ENCODE peak calls at places on chromosomes 5 and 9, in nine cellular contexts. U, R, W, D, V, B, T, G and P are unnamed samples.

GRCh38 chr5:23740029-23740428 is 232.6 kb downstream of the PRDM9 start:
- DNase-seq in U (no peak), R (no peak), W (no peak), D (no peak), V (no peak), B (no peak), T (no peak), G (no peak), P (no peak)

GRCh38 chr9:92613268-92614122 is 56.4 kb downstream of the IPPK start:
- DNase-seq in U (no peak), R (no peak), W (no peak), D (no peak), V (no peak), B (no peak), T (no peak), G (no peak), P (no peak)

GRCh38 chr9:13478235-13478634 is 198.7 kb upstream of the MPDZ start:
- DNase-seq in U (peak; percentile 4), R (no peak), W (peak; percentile 47), D (no peak), V (no peak), B (no peak), T (no peak), G (no peak), P (no peak)

GRCh38 chr9:109060235-109060634 is 46.9 kb upstream of the CTNNAL1 start:
- DNase-seq in U (no peak), R (no peak), W (no peak), D (no peak), V (no peak), B (no peak), T (no peak), G (no peak), P (no peak)

GRCh38 chr9:77961541-77961940 is 70.1 kb downstream of the GNAQ start:
- DNase-seq in U (peak; percentile 38), R (no peak), W (no peak), D (no peak), V (no peak), B (no peak), T (no peak), G (no peak), P (no peak)

GRCh38 chr5:82405618-82406199 is 127.6 kb upstream of the RPS23 start:
- DNase-seq in U (peak; percentile 97), R (no peak), W (peak; percentile 98), D (no peak), V (no peak), B (no peak), T (no peak), G (no peak), P (no peak)

GRCh38 chr9:73426226-73426625 is 274.6 kb downstream of the ANXA1 start:
- DNase-seq in U (no peak), R (no peak), W (no peak), D (no peak), V (no peak), B (no peak), T (no peak), G (no peak), P (no peak)

GRCh38 chr5:132073231-132074013 is at the start of gene CSF2:
- DNase-seq in U (peak; percentile 36), R (no peak), W (no peak), D (no peak), V (no peak), B (no peak), T (no peak), G (no peak), P (peak; percentile 92)

GRCh38 chr5:143554194-143554717 is 150.8 kb upstream of the NR3C1 start:
- DNase-seq in U (peak; percentile 98), R (no peak), W (peak; percentile 87), D (no peak), V (no peak), B (no peak), T (no peak), G (no peak), P (peak; percentile 73)

GRCh38 chr9:97276310-97276852 is 31.1 kb upstream of the CCDC180 start:
- DNase-seq in U (no peak), R (no peak), W (no peak), D (no peak), V (no peak), B (no peak), T (no peak), G (no peak), P (no peak)

GRCh38 chr5:32251864-32252458 is 60.8 kb downstream of the MTMR12 start:
- DNase-seq in U (no peak), R (no peak), W (peak; percentile 60), D (no peak), V (no peak), B (no peak), T (no peak), G (no peak), P (no peak)